ENCODE peak calls at places on chromosome X, in seven cellular contexts. L, D, G, V, R, H and C are unnamed samples.
A peak's percentile ranks its signal among the peaks of the same experiment; 100 is the strongest.

GRCh38 chrX:34659575-34659974 is 2.5 kb upstream of the TMEM47 start:
- DNase-seq in R (no peak), G (no peak), L (no peak), D (no peak), V (no peak), H (no peak), C (no peak)

GRCh38 chrX:105331244-105331643 is 110.8 kb upstream of the TEX13A start:
- DNase-seq in H (no peak), G (no peak), R (no peak), V (no peak), L (no peak), D (no peak), C (no peak)

GRCh38 chrX:154398668-154399526 is 720 bp downstream of the RPL10 start:
- DNase-seq in G (peak; percentile 93), H (peak; percentile 69), L (peak; percentile 76), V (peak; percentile 89), R (peak; percentile 92), D (peak; percentile 88), C (peak; percentile 63)

GRCh38 chrX:86829786-86830185 is 681.5 kb downstream of the DACH2 start:
- DNase-seq in R (no peak), G (no peak), L (no peak), H (no peak), V (no peak), D (no peak), C (no peak)

GRCh38 chrX:149513713-149514427 is 8.8 kb upstream of the IDS start:
- DNase-seq in D (no peak), H (no peak), G (no peak), L (no peak), R (no peak), V (no peak), C (no peak)

GRCh38 chrX:31609130-31609529 is 537.3 kb upstream of the FTHL17 start:
- DNase-seq in L (no peak), G (no peak), D (no peak), R (no peak), H (no peak), V (no peak), C (no peak)

GRCh38 chrX:152904151-152905080 is 6.5 kb downstream of the ZNF185 start:
- DNase-seq in L (peak; percentile 56), H (peak; percentile 95), D (peak; percentile 61), R (no peak), G (no peak), V (no peak), C (peak; percentile 25)

GRCh38 chrX:130799393-130799792 is 103.6 kb downstream of the ENOX2 start:
- DNase-seq in G (no peak), R (no peak), D (no peak), H (no peak), L (no peak), V (no peak), C (no peak)

GRCh38 chrX:102808336-102808735 is 87.8 kb downstream of the GPRASP3 start:
- DNase-seq in V (no peak), R (no peak), L (no peak), D (no peak), G (no peak), H (no peak), C (no peak)

GRCh38 chrX:70196961-70197805 is 19.9 kb downstream of the DGAT2L6 start:
- DNase-seq in R (no peak), G (peak; percentile 63), H (peak; percentile 82), L (peak; percentile 54), D (peak; percentile 75), V (peak; percentile 31), C (peak; percentile 14)

DNA sequence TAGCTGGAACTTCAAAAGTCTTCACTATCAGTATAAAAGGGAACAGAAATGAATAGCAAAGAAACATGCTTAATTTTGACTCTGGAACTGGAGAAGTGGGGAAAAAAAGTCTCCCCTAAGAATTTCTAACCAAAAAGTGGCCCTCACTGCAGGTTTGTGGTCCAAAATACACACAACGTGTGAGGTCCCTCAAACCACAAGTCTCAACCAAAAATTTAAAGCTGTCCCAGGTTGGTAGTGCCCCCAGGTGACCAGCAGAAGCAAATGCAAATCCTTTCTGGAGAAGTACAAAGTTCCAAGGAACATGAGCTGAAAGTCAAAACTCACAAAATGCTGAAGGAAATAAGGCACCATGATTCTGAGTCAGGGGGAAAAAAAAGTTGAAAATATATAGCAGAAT is 23.6 kb upstream of the VAMP7 start:
- DNase-seq in R (no peak), H (no peak), V (no peak), D (peak; percentile 8), L (no peak), G (no peak), C (no peak)
- TF ChIP-seq CTCF in R (no peak), H (peak; percentile 22), V (no peak), D (no peak), L (no peak), G (no peak), C (no peak)

DNA sequence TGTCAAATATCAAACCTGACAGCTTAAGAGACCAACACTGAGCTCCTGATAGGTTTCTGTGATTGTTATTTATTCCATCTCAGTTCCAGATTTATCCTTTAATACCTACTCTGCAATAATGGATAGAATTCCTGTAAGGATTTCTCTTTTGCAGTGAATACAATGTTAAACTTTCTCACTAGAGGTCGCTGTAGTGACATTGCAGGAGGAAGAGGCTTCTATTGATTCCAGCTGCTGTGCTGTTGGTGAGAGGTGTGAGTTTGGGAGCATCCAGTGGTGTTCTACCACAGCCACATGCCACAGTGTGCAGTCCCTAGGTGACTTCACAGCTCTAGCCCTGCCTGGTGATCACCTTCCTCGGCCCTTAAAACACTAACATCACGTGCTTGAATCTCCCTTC is 34.6 kb upstream of the DCAF8L2 start:
- DNase-seq in H (no peak), V (no peak), L (no peak), G (no peak), R (no peak), D (peak; percentile 6), C (no peak)
- TF ChIP-seq CTCF in H (no peak), V (no peak), L (peak; percentile 50), G (no peak), R (no peak), D (peak; percentile 38), C (no peak)

GRCh38 chrX:19990519-19991349 is at the start of gene BCLAF3:
- DNase-seq in H (peak; percentile 99), V (peak; percentile 93), G (peak; percentile 92), D (peak; percentile 95), L (peak; percentile 89), R (peak; percentile 97), C (peak; percentile 83)

GRCh38 chrX:19987856-19988255 is 3.0 kb downstream of the BCLAF3 start:
- DNase-seq in D (no peak), H (no peak), L (no peak), R (no peak), V (no peak), G (no peak), C (no peak)

GRCh38 chrX:19986531-19986930 is 4.3 kb downstream of the BCLAF3 start:
- DNase-seq in V (no peak), G (no peak), L (no peak), H (no peak), R (no peak), D (no peak), C (no peak)

GRCh38 chrX:19990225-19990518 is 689 bp downstream of the BCLAF3 start:
- DNase-seq in V (no peak), L (no peak), D (no peak), G (no peak), R (no peak), H (no peak), C (no peak)

GRCh38 chrX:19991350-19991718 is 473 bp upstream of the BCLAF3 start:
- DNase-seq in R (no peak), H (no peak), L (no peak), D (no peak), V (no peak), G (no peak), C (no peak)
- TF ChIP-seq CTCF in R (peak; percentile 18), H (no peak), L (peak; percentile 9), D (no peak), V (no peak), G (no peak), C (no peak)

GRCh38 chrX:1202251-1202650 is 10.2 kb downstream of the CRLF2 start:
- DNase-seq in L (no peak), H (no peak), R (no peak), D (no peak), G (no peak), V (no peak), C (no peak)
- TF ChIP-seq CTCF in L (no peak), H (no peak), R (no peak), D (no peak), G (no peak), V (no peak), C (no peak)

GRCh38 chrX:18896680-18897544 is 87.0 kb downstream of the PHKA2 start:
- DNase-seq in L (no peak), D (no peak), R (no peak), V (no peak), G (no peak), H (peak; percentile 61), C (no peak)

GRCh38 chrX:18893536-18893935 is 90.4 kb downstream of the PHKA2 start:
- DNase-seq in H (peak; percentile 18), G (no peak), D (no peak), V (no peak), R (no peak), L (no peak), C (no peak)

GRCh38 chrX:18894156-18894555 is 89.8 kb downstream of the PHKA2 start:
- DNase-seq in D (no peak), V (no peak), R (no peak), H (peak; percentile 77), L (no peak), G (no peak), C (no peak)

GRCh38 chrX:18897611-18898010 is 86.3 kb downstream of the PHKA2 start:
- DNase-seq in L (no peak), G (no peak), V (no peak), D (no peak), H (peak; percentile 34), R (no peak), C (no peak)

DNA sequence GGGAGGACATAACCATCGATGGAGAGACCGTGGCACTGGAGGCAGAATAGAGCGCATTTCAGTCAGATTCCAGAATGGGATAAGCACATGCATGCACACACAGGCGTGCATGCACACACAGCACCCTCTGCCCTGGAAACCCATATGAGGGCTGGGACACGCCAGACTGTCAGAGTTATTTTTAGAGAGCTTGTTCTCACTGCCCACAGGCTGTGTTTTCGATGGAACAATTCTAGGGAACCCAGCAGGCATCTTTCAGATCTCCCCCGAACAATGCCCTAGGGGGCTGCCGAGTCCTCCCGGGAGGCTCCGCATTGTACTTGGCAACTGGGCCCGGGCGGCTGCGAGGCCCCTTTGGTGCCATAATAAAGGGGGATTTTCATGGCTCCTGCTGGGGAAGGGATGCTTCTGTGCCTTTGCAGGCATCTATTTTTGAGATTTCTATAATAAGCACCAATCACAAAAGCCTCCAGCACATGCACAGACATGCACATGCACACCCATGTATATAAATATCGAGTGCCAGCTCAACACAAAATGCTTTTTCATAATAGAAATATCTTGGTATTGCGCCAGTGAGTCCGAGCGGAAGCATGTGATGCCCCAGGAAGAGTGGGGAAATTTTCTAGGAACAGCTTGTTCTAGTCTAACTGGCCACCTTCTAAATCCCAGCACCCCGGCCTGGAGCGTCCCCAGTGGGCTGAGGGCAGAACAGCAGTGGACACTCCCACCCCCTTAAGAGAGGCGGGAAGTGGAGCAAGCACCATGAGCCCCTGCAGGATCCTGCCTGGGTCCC is 88.6 kb downstream of the PHKA2 start:
- DNase-seq in G (peak; percentile 90), R (no peak), H (peak; percentile 91), L (no peak), V (no peak), D (no peak), C (no peak)
- TF ChIP-seq CTCF in G (peak; percentile 72), R (no peak), H (peak; percentile 40), L (no peak), V (no peak), D (no peak), C (no peak)